ENCODE peak calls at places on chromosomes 12 and 14, in seven cellular contexts. C is stimulated activated CD4-positive, alpha-beta T cell treated with anti-CD3 and anti-CD28 coated beads, Interleukin-2, amount 100 ng/mL, for 24 hours; A is left cardiac atrium; O is activated CD4-positive, CD25-positive, alpha-beta regulatory T cell; I is NCI-H1436; K is fibroblast of the conjunctiva; V is activated T-cell treated with anti-CD3 and anti-CD28 coated beads for 24 hours. F is an unnamed sample.

GRCh38 chr12:18430425-18431048 is 169.2 kb downstream of the PIK3C2G start:
- DNase-seq in C (no peak), A (peak), O (no peak), I (peak), K (peak), V (no peak), F (peak)

GRCh38 chr12:14369322-14369721 is 3.8 kb downstream of the ATF7IP start:
- DNase-seq in C (no peak), A (no peak), O (no peak), I (no peak), K (no peak), V (no peak), F (no peak)

GRCh38 chr12:81779216-81779615 is 20.1 kb upstream of the PPFIA2 start:
- DNase-seq in C (no peak), A (no peak), O (no peak), I (no peak), K (no peak), V (no peak), F (no peak)

GRCh38 chr14:63276492-63277342 is 42.0 kb downstream of the GPHB5 start:
- DNase-seq in C (no peak), A (no peak), O (no peak), I (peak), K (peak), V (no peak), F (no peak)

GRCh38 chr12:94740601-94741362 is 90.4 kb upstream of the TMCC3 start:
- DNase-seq in C (no peak), A (no peak), O (no peak), I (no peak), K (no peak), V (no peak), F (no peak)

GRCh38 chr14:64928239-64929002 is 14.1 kb downstream of the GPX2 start:
- DNase-seq in C (no peak), A (no peak), O (no peak), I (no peak), K (no peak), V (no peak), F (no peak)

GRCh38 chr12:51323966-51324895 is at the start of gene BIN2:
- DNase-seq in C (peak), A (peak), O (peak), I (no peak), K (no peak), V (peak), F (peak)

GRCh38 chr14:24233538-24233866 is 773 bp downstream of the GMPR2 start:
- DNase-seq in C (no peak), A (no peak), O (no peak), I (no peak), K (no peak), V (no peak), F (no peak)

GRCh38 chr12:110689002-110689600 is at the start of gene HVCN1:
- DNase-seq in C (peak), A (peak), O (peak), I (no peak), K (no peak), V (peak), F (peak)

GRCh38 chr12:121189061-121189886 is 20.7 kb upstream of the P2RX4 start:
- DNase-seq in C (no peak), A (no peak), O (no peak), I (no peak), K (no peak), V (no peak), F (no peak)

GRCh38 chr12:20376984-20377383 is 8.6 kb downstream of the PDE3A start:
- DNase-seq in C (no peak), A (no peak), O (no peak), I (peak), K (peak), V (no peak), F (no peak)

F was measured in lung.